ENCODE peak calls at places on chromosomes 1 and 21, in seven cellular contexts. S, T, H, D, C, G and Y are unnamed samples.

GRCh38 chr1:150537732-150538684 is 11.2 kb upstream of the ADAMTSL4 start:
- DNase-seq in C (no peak), G (no peak), H (no peak), D (peak), S (no peak), T (no peak), Y (peak)

GRCh38 chr1:180962178-180962577 is 49.5 kb downstream of the KIAA1614 start:
- DNase-seq in D (no peak), C (no peak), S (no peak), G (no peak), T (no peak), H (no peak), Y (no peak)

GRCh38 chr1:45669379-45669778 is 17.0 kb downstream of the GPBP1L1 start:
- DNase-seq in D (no peak), G (no peak), C (no peak), H (no peak), T (no peak), S (no peak), Y (no peak)

GRCh38 chr21:37783016-37783415 is 133.2 kb downstream of the KCNJ6 start:
- DNase-seq in S (no peak), G (no peak), T (no peak), D (no peak), H (no peak), C (no peak), Y (no peak)

GRCh38 chr1:112011231-112011630 is 21.8 kb upstream of the KCND3 start:
- DNase-seq in D (peak), H (no peak), S (no peak), C (peak), G (no peak), T (no peak), Y (peak)

GRCh38 chr1:155166373-155167165 is 6.5 kb downstream of the KRTCAP2 start:
- DNase-seq in S (no peak), D (no peak), T (no peak), C (peak), H (peak), G (peak), Y (no peak)

GRCh38 chr1:19372602-19373001 is 60.5 kb downstream of the SLC66A1 start:
- DNase-seq in H (no peak), S (no peak), T (no peak), G (no peak), D (no peak), C (no peak), Y (no peak)

GRCh38 chr1:220294754-220295419 is 22.6 kb upstream of the RAB3GAP2 start:
- DNase-seq in H (no peak), D (no peak), G (no peak), S (no peak), C (no peak), T (no peak), Y (no peak)